ENCODE peak calls at places on chromosomes 11 and 22, in ten cellular contexts. One of them, this sample, is unnamed.
A peak's percentile ranks its signal among the peaks of the same experiment; 100 is the strongest.

GRCh38 chr22:33513388-33514336 is 406.6 kb downstream of the LARGE1 start:
- DNase-seq in GM03348: peak; percentile 35
- DNase-seq in SHP77: no peak
- DNase-seq in neuronal stem cell: no peak
- DNase-seq in cardiac muscle cell: peak; percentile 41
- DNase-seq in lower leg skin: no peak
- DNase-seq in heart left ventricle: no peak
- DNase-seq in NCI-H1930: peak; percentile 64
- DNase-seq in T-helper 2 cell: no peak
- DNase-seq in stimulated activated CD8-positive, alpha-beta memory T cell treated with anti-CD3 and anti-CD28 coated beads, Interleukin-4, amount 100 ng/mL, for 24 hours: no peak
- DNase-seq in this sample: no peak

GRCh38 chr11:12483604-12484003 is 106.2 kb downstream of the PARVA start:
- DNase-seq in cardiac muscle cell: no peak
- DNase-seq in SHP77: no peak
- DNase-seq in GM03348: no peak
- DNase-seq in stimulated activated CD8-positive, alpha-beta memory T cell treated with anti-CD3 and anti-CD28 coated beads, Interleukin-4, amount 100 ng/mL, for 24 hours: no peak
- DNase-seq in T-helper 2 cell: no peak
- DNase-seq in NCI-H1930: no peak
- DNase-seq in heart left ventricle: no peak
- DNase-seq in lower leg skin: no peak
- DNase-seq in neuronal stem cell: no peak
- DNase-seq in this sample: no peak

GRCh38 chr11:44338031-44338430 is 28.1 kb upstream of the ALX4 start:
- DNase-seq in lower leg skin: no peak
- DNase-seq in SHP77: no peak
- DNase-seq in T-helper 2 cell: no peak
- DNase-seq in neuronal stem cell: no peak
- DNase-seq in GM03348: no peak
- DNase-seq in cardiac muscle cell: no peak
- DNase-seq in NCI-H1930: no peak
- DNase-seq in stimulated activated CD8-positive, alpha-beta memory T cell treated with anti-CD3 and anti-CD28 coated beads, Interleukin-4, amount 100 ng/mL, for 24 hours: no peak
- DNase-seq in heart left ventricle: no peak
- DNase-seq in this sample: no peak

GRCh38 chr22:38314140-38314991 is 2.9 kb downstream of the CSNK1E start:
- DNase-seq in heart left ventricle: no peak
- DNase-seq in GM03348: no peak
- DNase-seq in lower leg skin: no peak
- DNase-seq in stimulated activated CD8-positive, alpha-beta memory T cell treated with anti-CD3 and anti-CD28 coated beads, Interleukin-4, amount 100 ng/mL, for 24 hours: no peak
- DNase-seq in NCI-H1930: no peak
- DNase-seq in neuronal stem cell: no peak
- DNase-seq in T-helper 2 cell: no peak
- DNase-seq in cardiac muscle cell: peak; percentile 47
- DNase-seq in SHP77: no peak
- DNase-seq in this sample: no peak

GRCh38 chr11:63599211-63600122 is 14.8 kb downstream of the PLAAT3 start:
- DNase-seq in heart left ventricle: no peak
- DNase-seq in NCI-H1930: no peak
- DNase-seq in GM03348: peak; percentile 92
- DNase-seq in SHP77: no peak
- DNase-seq in T-helper 2 cell: no peak
- DNase-seq in cardiac muscle cell: peak; percentile 59
- DNase-seq in stimulated activated CD8-positive, alpha-beta memory T cell treated with anti-CD3 and anti-CD28 coated beads, Interleukin-4, amount 100 ng/mL, for 24 hours: no peak
- DNase-seq in neuronal stem cell: no peak
- DNase-seq in lower leg skin: peak; percentile 53
- DNase-seq in this sample: no peak

GRCh38 chr11:133901316-133901715 is 55.5 kb downstream of the IGSF9B start:
- DNase-seq in GM03348: no peak
- DNase-seq in NCI-H1930: no peak
- DNase-seq in neuronal stem cell: no peak
- DNase-seq in SHP77: no peak
- DNase-seq in T-helper 2 cell: no peak
- DNase-seq in heart left ventricle: no peak
- DNase-seq in stimulated activated CD8-positive, alpha-beta memory T cell treated with anti-CD3 and anti-CD28 coated beads, Interleukin-4, amount 100 ng/mL, for 24 hours: no peak
- DNase-seq in cardiac muscle cell: no peak
- DNase-seq in lower leg skin: peak; percentile 39
- DNase-seq in this sample: no peak

GRCh38 chr11:1083621-1084551 is 9.2 kb downstream of the MUC2 start:
- DNase-seq in stimulated activated CD8-positive, alpha-beta memory T cell treated with anti-CD3 and anti-CD28 coated beads, Interleukin-4, amount 100 ng/mL, for 24 hours: no peak
- DNase-seq in neuronal stem cell: no peak
- DNase-seq in SHP77: no peak
- DNase-seq in GM03348: no peak
- DNase-seq in cardiac muscle cell: no peak
- DNase-seq in NCI-H1930: no peak
- DNase-seq in T-helper 2 cell: no peak
- DNase-seq in lower leg skin: no peak
- DNase-seq in heart left ventricle: no peak
- DNase-seq in this sample: no peak

GRCh38 chr11:129618046-129618569 is 197.5 kb upstream of the TMEM45B start:
- DNase-seq in SHP77: no peak
- DNase-seq in GM03348: no peak
- DNase-seq in NCI-H1930: no peak
- DNase-seq in neuronal stem cell: no peak
- DNase-seq in stimulated activated CD8-positive, alpha-beta memory T cell treated with anti-CD3 and anti-CD28 coated beads, Interleukin-4, amount 100 ng/mL, for 24 hours: no peak
- DNase-seq in T-helper 2 cell: no peak
- DNase-seq in lower leg skin: no peak
- DNase-seq in cardiac muscle cell: no peak
- DNase-seq in heart left ventricle: no peak
- DNase-seq in this sample: no peak

GRCh38 chr22:23399367-23400285 is 180.5 kb downstream of the IGLL1 start:
- DNase-seq in cardiac muscle cell: no peak
- DNase-seq in SHP77: no peak
- DNase-seq in T-helper 2 cell: no peak
- DNase-seq in NCI-H1930: no peak
- DNase-seq in stimulated activated CD8-positive, alpha-beta memory T cell treated with anti-CD3 and anti-CD28 coated beads, Interleukin-4, amount 100 ng/mL, for 24 hours: no peak
- DNase-seq in GM03348: no peak
- DNase-seq in heart left ventricle: no peak
- DNase-seq in lower leg skin: no peak
- DNase-seq in neuronal stem cell: no peak
- DNase-seq in this sample: no peak

GRCh38 chr11:34191592-34191991 is 86.2 kb downstream of the NAT10 start:
- DNase-seq in GM03348: no peak
- DNase-seq in T-helper 2 cell: no peak
- DNase-seq in neuronal stem cell: no peak
- DNase-seq in lower leg skin: no peak
- DNase-seq in heart left ventricle: no peak
- DNase-seq in SHP77: no peak
- DNase-seq in stimulated activated CD8-positive, alpha-beta memory T cell treated with anti-CD3 and anti-CD28 coated beads, Interleukin-4, amount 100 ng/mL, for 24 hours: no peak
- DNase-seq in cardiac muscle cell: no peak
- DNase-seq in NCI-H1930: no peak
- DNase-seq in this sample: no peak

GRCh38 chr11:923691-924405 is 1.8 kb upstream of the AP2A2 start:
- DNase-seq in lower leg skin: no peak
- DNase-seq in heart left ventricle: no peak
- DNase-seq in cardiac muscle cell: no peak
- DNase-seq in GM03348: no peak
- DNase-seq in SHP77: no peak
- DNase-seq in stimulated activated CD8-positive, alpha-beta memory T cell treated with anti-CD3 and anti-CD28 coated beads, Interleukin-4, amount 100 ng/mL, for 24 hours: no peak
- DNase-seq in T-helper 2 cell: no peak
- DNase-seq in neuronal stem cell: no peak
- DNase-seq in NCI-H1930: no peak
- DNase-seq in this sample: no peak

GRCh38 chr11:32374261-32374711 is 61.1 kb downstream of the WT1 start:
- DNase-seq in GM03348: peak; percentile 44
- DNase-seq in cardiac muscle cell: peak; percentile 67
- DNase-seq in NCI-H1930: peak; percentile 65
- DNase-seq in SHP77: peak; percentile 56
- DNase-seq in neuronal stem cell: peak; percentile 33
- DNase-seq in heart left ventricle: peak; percentile 13
- DNase-seq in stimulated activated CD8-positive, alpha-beta memory T cell treated with anti-CD3 and anti-CD28 coated beads, Interleukin-4, amount 100 ng/mL, for 24 hours: peak; percentile 15
- DNase-seq in lower leg skin: peak; percentile 57
- DNase-seq in T-helper 2 cell: no peak
- DNase-seq in this sample: no peak

GRCh38 chr11:60566773-60567172 is 51.6 kb downstream of the MS4A13 start:
- DNase-seq in NCI-H1930: no peak
- DNase-seq in T-helper 2 cell: no peak
- DNase-seq in neuronal stem cell: no peak
- DNase-seq in heart left ventricle: no peak
- DNase-seq in SHP77: no peak
- DNase-seq in lower leg skin: no peak
- DNase-seq in stimulated activated CD8-positive, alpha-beta memory T cell treated with anti-CD3 and anti-CD28 coated beads, Interleukin-4, amount 100 ng/mL, for 24 hours: no peak
- DNase-seq in cardiac muscle cell: no peak
- DNase-seq in GM03348: no peak
- DNase-seq in this sample: no peak

GRCh38 chr22:27113211-27114030 is 456.0 kb downstream of the MIAT start:
- DNase-seq in heart left ventricle: peak; percentile 65
- DNase-seq in stimulated activated CD8-positive, alpha-beta memory T cell treated with anti-CD3 and anti-CD28 coated beads, Interleukin-4, amount 100 ng/mL, for 24 hours: no peak
- DNase-seq in GM03348: peak; percentile 91
- DNase-seq in NCI-H1930: no peak
- DNase-seq in T-helper 2 cell: no peak
- DNase-seq in lower leg skin: peak; percentile 92
- DNase-seq in SHP77: no peak
- DNase-seq in cardiac muscle cell: peak; percentile 95
- DNase-seq in neuronal stem cell: no peak
- DNase-seq in this sample: no peak

GRCh38 chr11:60658409-60658808 is 41.0 kb upstream of the MS4A8 start:
- DNase-seq in stimulated activated CD8-positive, alpha-beta memory T cell treated with anti-CD3 and anti-CD28 coated beads, Interleukin-4, amount 100 ng/mL, for 24 hours: no peak
- DNase-seq in neuronal stem cell: no peak
- DNase-seq in heart left ventricle: no peak
- DNase-seq in cardiac muscle cell: no peak
- DNase-seq in lower leg skin: no peak
- DNase-seq in T-helper 2 cell: no peak
- DNase-seq in SHP77: peak; percentile 1
- DNase-seq in NCI-H1930: peak; percentile 65
- DNase-seq in GM03348: no peak
- DNase-seq in this sample: no peak

GRCh38 chr11:9775393-9775780 is 111.5 kb downstream of the SWAP70 start:
- DNase-seq in neuronal stem cell: no peak
- DNase-seq in cardiac muscle cell: no peak
- DNase-seq in SHP77: no peak
- DNase-seq in heart left ventricle: no peak
- DNase-seq in T-helper 2 cell: no peak
- DNase-seq in NCI-H1930: no peak
- DNase-seq in GM03348: no peak
- DNase-seq in stimulated activated CD8-positive, alpha-beta memory T cell treated with anti-CD3 and anti-CD28 coated beads, Interleukin-4, amount 100 ng/mL, for 24 hours: no peak
- DNase-seq in lower leg skin: peak; percentile 8
- DNase-seq in this sample: no peak

GRCh38 chr22:42549329-42550060 is 4.3 kb upstream of the SERHL2 start:
- DNase-seq in heart left ventricle: no peak
- DNase-seq in neuronal stem cell: no peak
- DNase-seq in GM03348: no peak
- DNase-seq in lower leg skin: no peak
- DNase-seq in NCI-H1930: no peak
- DNase-seq in cardiac muscle cell: no peak
- DNase-seq in SHP77: no peak
- DNase-seq in T-helper 2 cell: no peak
- DNase-seq in stimulated activated CD8-positive, alpha-beta memory T cell treated with anti-CD3 and anti-CD28 coated beads, Interleukin-4, amount 100 ng/mL, for 24 hours: no peak
- DNase-seq in this sample: no peak

GRCh38 chr22:19986011-19986409 is 30.6 kb downstream of the ARVCF start:
- DNase-seq in GM03348: no peak
- DNase-seq in SHP77: no peak
- DNase-seq in cardiac muscle cell: no peak
- DNase-seq in stimulated activated CD8-positive, alpha-beta memory T cell treated with anti-CD3 and anti-CD28 coated beads, Interleukin-4, amount 100 ng/mL, for 24 hours: no peak
- DNase-seq in heart left ventricle: no peak
- DNase-seq in neuronal stem cell: no peak
- DNase-seq in lower leg skin: no peak
- DNase-seq in T-helper 2 cell: no peak
- DNase-seq in NCI-H1930: no peak
- DNase-seq in this sample: no peak

GRCh38 chr22:19748139-19748538 is 12.4 kb upstream of the TBX1 start:
- DNase-seq in GM03348: no peak
- DNase-seq in cardiac muscle cell: no peak
- DNase-seq in stimulated activated CD8-positive, alpha-beta memory T cell treated with anti-CD3 and anti-CD28 coated beads, Interleukin-4, amount 100 ng/mL, for 24 hours: no peak
- DNase-seq in NCI-H1930: no peak
- DNase-seq in heart left ventricle: no peak
- DNase-seq in neuronal stem cell: no peak
- DNase-seq in lower leg skin: no peak
- DNase-seq in T-helper 2 cell: no peak
- DNase-seq in SHP77: no peak
- DNase-seq in this sample: no peak

GRCh38 chr11:15764948-15765347 is 591.4 kb downstream of the SOX6 start:
- DNase-seq in SHP77: no peak
- DNase-seq in heart left ventricle: no peak
- DNase-seq in stimulated activated CD8-positive, alpha-beta memory T cell treated with anti-CD3 and anti-CD28 coated beads, Interleukin-4, amount 100 ng/mL, for 24 hours: no peak
- DNase-seq in cardiac muscle cell: no peak
- DNase-seq in neuronal stem cell: no peak
- DNase-seq in GM03348: no peak
- DNase-seq in NCI-H1930: no peak
- DNase-seq in lower leg skin: no peak
- DNase-seq in T-helper 2 cell: no peak
- DNase-seq in this sample: no peak

GRCh38 chr11:64903291-64903833 is 13.6 kb downstream of the ATG2A start:
- DNase-seq in neuronal stem cell: no peak
- DNase-seq in T-helper 2 cell: no peak
- DNase-seq in SHP77: no peak
- DNase-seq in heart left ventricle: no peak
- DNase-seq in GM03348: no peak
- DNase-seq in cardiac muscle cell: no peak
- DNase-seq in NCI-H1930: no peak
- DNase-seq in stimulated activated CD8-positive, alpha-beta memory T cell treated with anti-CD3 and anti-CD28 coated beads, Interleukin-4, amount 100 ng/mL, for 24 hours: no peak
- DNase-seq in lower leg skin: no peak
- DNase-seq in this sample: no peak

GRCh38 chr11:10298342-10298741 is 4.3 kb upstream of the SBF2 start:
- DNase-seq in cardiac muscle cell: peak; percentile 80
- DNase-seq in T-helper 2 cell: no peak
- DNase-seq in heart left ventricle: no peak
- DNase-seq in SHP77: peak; percentile 45
- DNase-seq in neuronal stem cell: no peak
- DNase-seq in GM03348: peak; percentile 63
- DNase-seq in lower leg skin: no peak
- DNase-seq in NCI-H1930: no peak
- DNase-seq in stimulated activated CD8-positive, alpha-beta memory T cell treated with anti-CD3 and anti-CD28 coated beads, Interleukin-4, amount 100 ng/mL, for 24 hours: no peak
- DNase-seq in this sample: no peak

GRCh38 chr11:36492724-36493304 is 17.3 kb downstream of the TRAF6 start:
- DNase-seq in heart left ventricle: no peak
- DNase-seq in SHP77: peak; percentile 33
- DNase-seq in cardiac muscle cell: peak; percentile 71
- DNase-seq in stimulated activated CD8-positive, alpha-beta memory T cell treated with anti-CD3 and anti-CD28 coated beads, Interleukin-4, amount 100 ng/mL, for 24 hours: no peak
- DNase-seq in lower leg skin: no peak
- DNase-seq in neuronal stem cell: peak; percentile 48
- DNase-seq in GM03348: peak; percentile 48
- DNase-seq in T-helper 2 cell: no peak
- DNase-seq in NCI-H1930: peak; percentile 37
- DNase-seq in this sample: no peak

GRCh38 chr22:30435674-30436126 is 10.1 kb downstream of the MTFP1 start:
- DNase-seq in GM03348: no peak
- DNase-seq in stimulated activated CD8-positive, alpha-beta memory T cell treated with anti-CD3 and anti-CD28 coated beads, Interleukin-4, amount 100 ng/mL, for 24 hours: peak; percentile 67
- DNase-seq in heart left ventricle: peak; percentile 37
- DNase-seq in SHP77: no peak
- DNase-seq in NCI-H1930: no peak
- DNase-seq in lower leg skin: peak; percentile 89
- DNase-seq in cardiac muscle cell: no peak
- DNase-seq in T-helper 2 cell: peak; percentile 86
- DNase-seq in neuronal stem cell: no peak
- DNase-seq in this sample: peak; percentile 79

GRCh38 chr11:68889948-68890446 is 13.6 kb downstream of the MRPL21 start:
- DNase-seq in heart left ventricle: peak; percentile 76
- DNase-seq in neuronal stem cell: no peak
- DNase-seq in NCI-H1930: no peak
- DNase-seq in lower leg skin: peak; percentile 91
- DNase-seq in SHP77: no peak
- DNase-seq in GM03348: peak; percentile 95
- DNase-seq in T-helper 2 cell: no peak
- DNase-seq in cardiac muscle cell: peak; percentile 80
- DNase-seq in stimulated activated CD8-positive, alpha-beta memory T cell treated with anti-CD3 and anti-CD28 coated beads, Interleukin-4, amount 100 ng/mL, for 24 hours: no peak
- DNase-seq in this sample: no peak

GRCh38 chr22:47623740-47624103 is 861.3 kb downstream of the TBC1D22A start:
- DNase-seq in stimulated activated CD8-positive, alpha-beta memory T cell treated with anti-CD3 and anti-CD28 coated beads, Interleukin-4, amount 100 ng/mL, for 24 hours: no peak
- DNase-seq in T-helper 2 cell: no peak
- DNase-seq in lower leg skin: peak; percentile 71
- DNase-seq in NCI-H1930: no peak
- DNase-seq in neuronal stem cell: no peak
- DNase-seq in cardiac muscle cell: no peak
- DNase-seq in SHP77: no peak
- DNase-seq in heart left ventricle: no peak
- DNase-seq in GM03348: no peak
- DNase-seq in this sample: no peak

GRCh38 chr22:44667829-44668189 is 34.2 kb upstream of the PRR5 start:
- DNase-seq in NCI-H1930: no peak
- DNase-seq in T-helper 2 cell: peak; percentile 61
- DNase-seq in cardiac muscle cell: no peak
- DNase-seq in neuronal stem cell: no peak
- DNase-seq in SHP77: no peak
- DNase-seq in heart left ventricle: no peak
- DNase-seq in GM03348: peak; percentile 47
- DNase-seq in stimulated activated CD8-positive, alpha-beta memory T cell treated with anti-CD3 and anti-CD28 coated beads, Interleukin-4, amount 100 ng/mL, for 24 hours: peak; percentile 46
- DNase-seq in lower leg skin: no peak
- DNase-seq in this sample: peak; percentile 35

GRCh38 chr11:116960916-116961315 is 123.5 kb upstream of the APOA1 start:
- DNase-seq in neuronal stem cell: no peak
- DNase-seq in cardiac muscle cell: peak; percentile 54
- DNase-seq in T-helper 2 cell: no peak
- DNase-seq in lower leg skin: no peak
- DNase-seq in heart left ventricle: no peak
- DNase-seq in GM03348: peak; percentile 67
- DNase-seq in SHP77: no peak
- DNase-seq in NCI-H1930: no peak
- DNase-seq in stimulated activated CD8-positive, alpha-beta memory T cell treated with anti-CD3 and anti-CD28 coated beads, Interleukin-4, amount 100 ng/mL, for 24 hours: no peak
- DNase-seq in this sample: no peak